ENCODE peak calls at places on chromosomes 2 and 18, in nine cellular contexts. T, F, S, Y, M, I, Z, U and V are unnamed samples.

GRCh38 chr2:149200109-149200520 is 130.3 kb upstream of the LYPD6 start:
- DNase-seq in T (peak; percentile 33), F (no peak), S (no peak), Y (no peak), M (peak; percentile 56), I (no peak), Z (no peak), U (no peak), V (no peak)

GRCh38 chr2:27316655-27317412 is 6.1 kb downstream of the MPV17 start:
- DNase-seq in T (peak; percentile 15), F (no peak), S (no peak), Y (no peak), M (no peak), I (no peak), Z (no peak), U (no peak), V (no peak)

GRCh38 chr2:162277344-162277743 is 34.1 kb upstream of the FAP start:
- DNase-seq in T (no peak), F (no peak), S (no peak), Y (no peak), M (no peak), I (no peak), Z (no peak), U (no peak), V (no peak)

GRCh38 chr2:43224571-43225092 is 1.8 kb downstream of the ZFP36L2 start:
- DNase-seq in T (peak; percentile 52), F (peak; percentile 64), S (no peak), Y (no peak), M (no peak), I (peak; percentile 66), Z (no peak), U (peak; percentile 25), V (peak; percentile 62)

GRCh38 chr2:140200307-140200706 is 1420.1 kb upstream of the NXPH2 start:
- DNase-seq in T (no peak), F (no peak), S (no peak), Y (no peak), M (no peak), I (no peak), Z (no peak), U (no peak), V (no peak)

GRCh38 chr2:111534816-111535803 is 348.9 kb downstream of the ANAPC1 start:
- DNase-seq in T (peak; percentile 62), F (peak; percentile 46), S (peak; percentile 24), Y (no peak), M (peak; percentile 70), I (no peak), Z (no peak), U (no peak), V (no peak)

GRCh38 chr2:148021059-148021985 is at the start of gene MBD5:
- DNase-seq in T (peak; percentile 61), F (peak; percentile 78), S (peak; percentile 37), Y (peak; percentile 14), M (peak; percentile 38), I (peak; percentile 65), Z (peak; percentile 24), U (peak; percentile 46), V (peak; percentile 57)

GRCh38 chr2:225998653-225999052 is 599.1 kb downstream of the NYAP2 start:
- DNase-seq in T (peak; percentile 16), F (no peak), S (no peak), Y (no peak), M (no peak), I (no peak), Z (no peak), U (no peak), V (no peak)

GRCh38 chr2:161994766-161995165 is 79.2 kb downstream of the DPP4 start:
- DNase-seq in T (no peak), F (no peak), S (no peak), Y (no peak), M (no peak), I (no peak), Z (no peak), U (no peak), V (no peak)

GRCh38 chr2:207121784-207122183 is 44.0 kb downstream of the KLF7 start:
- DNase-seq in T (peak; percentile 81), F (no peak), S (no peak), Y (no peak), M (peak; percentile 36), I (no peak), Z (no peak), U (no peak), V (no peak)

GRCh38 chr2:11129598-11130449 is 25.4 kb upstream of the SLC66A3 start:
- DNase-seq in T (no peak), F (peak; percentile 93), S (peak; percentile 25), Y (peak; percentile 76), M (peak; percentile 41), I (peak; percentile 83), Z (no peak), U (peak; percentile 75), V (peak; percentile 88)

GRCh38 chr2:60377825-60378224 is 175.6 kb downstream of the BCL11A start:
- DNase-seq in T (no peak), F (no peak), S (no peak), Y (no peak), M (no peak), I (no peak), Z (no peak), U (no peak), V (no peak)

GRCh38 chr2:144972676-144973075 is 452.8 kb upstream of the ZEB2 start:
- DNase-seq in T (no peak), F (no peak), S (no peak), Y (no peak), M (no peak), I (no peak), Z (no peak), U (no peak), V (no peak)

GRCh38 chr2:27622921-27623384 is 5.9 kb downstream of the CCDC121 start:
- DNase-seq in T (peak; percentile 76), F (no peak), S (no peak), Y (no peak), M (no peak), I (no peak), Z (peak; percentile 33), U (no peak), V (no peak)

GRCh38 chr18:75247601-75248421 is 37.2 kb downstream of the TSHZ1 start:
- DNase-seq in T (peak; percentile 79), F (no peak), S (no peak), Y (no peak), M (no peak), I (no peak), Z (peak; percentile 35), U (no peak), V (no peak)

GRCh38 chr18:54127759-54128378 is 96.6 kb downstream of the MBD2 start:
- DNase-seq in T (peak; percentile 77), F (peak; percentile 78), S (no peak), Y (no peak), M (no peak), I (no peak), Z (no peak), U (peak; percentile 63), V (no peak)
- TF ChIP-seq CTCF in T (peak; percentile 71), F (peak; percentile 83), S (peak; percentile 16), Y (no peak), M (peak; percentile 72), I (no peak), Z (peak; percentile 78), U (peak; percentile 59), V (peak; percentile 48)

GRCh38 chr18:3383381-3383915 is 66.5 kb upstream of the TGIF1 start:
- DNase-seq in T (peak; percentile 52), F (peak; percentile 82), S (no peak), Y (no peak), M (peak; percentile 95), I (no peak), Z (no peak), U (no peak), V (no peak)

GRCh38 chr18:3384664-3385189 is 65.2 kb upstream of the TGIF1 start:
- DNase-seq in T (no peak), F (no peak), S (no peak), Y (no peak), M (peak; percentile 99), I (no peak), Z (no peak), U (no peak), V (no peak)

GRCh38 chr18:3379685-3380084 is 70.3 kb upstream of the TGIF1 start:
- DNase-seq in T (no peak), F (no peak), S (no peak), Y (no peak), M (no peak), I (no peak), Z (no peak), U (no peak), V (no peak)

DNA sequence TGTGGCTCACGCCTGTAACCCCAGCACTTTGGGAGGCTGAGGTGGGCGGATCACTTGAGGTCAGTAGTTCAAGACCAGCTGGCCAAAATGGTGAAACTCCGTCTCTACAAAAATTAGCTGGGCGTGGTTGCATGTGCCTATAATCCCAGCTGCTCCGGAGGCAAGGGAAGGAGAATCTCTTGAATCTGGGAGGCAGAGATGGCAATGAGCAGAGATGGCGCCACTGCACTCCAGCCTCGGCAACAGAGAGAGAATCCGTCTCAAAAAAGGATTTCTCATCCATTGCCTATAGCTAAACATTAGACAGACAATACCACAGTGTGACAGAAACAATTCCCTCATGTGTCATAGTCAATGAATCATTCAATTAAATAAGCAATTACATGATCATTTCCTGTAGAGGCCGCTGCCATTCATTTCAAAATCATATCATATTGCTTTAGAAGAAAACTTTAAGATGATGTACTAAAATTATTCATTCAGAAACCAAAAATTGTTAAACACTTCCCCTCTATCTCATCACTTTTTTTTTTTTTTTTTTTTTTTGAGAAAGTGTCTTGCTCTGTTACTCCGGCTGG is 69.5 kb upstream of the TGIF1 start:
- DNase-seq in T (peak; percentile 78), F (no peak), S (no peak), Y (no peak), M (peak; percentile 81), I (no peak), Z (peak; percentile 64), U (no peak), V (no peak)
- TF ChIP-seq CTCF in T (peak; percentile 35), F (peak; percentile 12), S (no peak), Y (no peak), M (peak; percentile 44), I (no peak), Z (peak; percentile 72), U (no peak), V (no peak)

GRCh38 chr18:54224379-54225014 is at the start of gene MBD2:
- DNase-seq in T (peak; percentile 91), F (peak; percentile 99), S (peak; percentile 93), Y (peak; percentile 93), M (peak; percentile 83), I (peak; percentile 96), Z (peak; percentile 80), U (peak; percentile 93), V (peak; percentile 92)
- TF ChIP-seq CTCF in T (no peak), F (peak; percentile 36), S (peak; percentile 10), Y (no peak), M (no peak), I (no peak), Z (peak; percentile 67), U (no peak), V (no peak)

DNA sequence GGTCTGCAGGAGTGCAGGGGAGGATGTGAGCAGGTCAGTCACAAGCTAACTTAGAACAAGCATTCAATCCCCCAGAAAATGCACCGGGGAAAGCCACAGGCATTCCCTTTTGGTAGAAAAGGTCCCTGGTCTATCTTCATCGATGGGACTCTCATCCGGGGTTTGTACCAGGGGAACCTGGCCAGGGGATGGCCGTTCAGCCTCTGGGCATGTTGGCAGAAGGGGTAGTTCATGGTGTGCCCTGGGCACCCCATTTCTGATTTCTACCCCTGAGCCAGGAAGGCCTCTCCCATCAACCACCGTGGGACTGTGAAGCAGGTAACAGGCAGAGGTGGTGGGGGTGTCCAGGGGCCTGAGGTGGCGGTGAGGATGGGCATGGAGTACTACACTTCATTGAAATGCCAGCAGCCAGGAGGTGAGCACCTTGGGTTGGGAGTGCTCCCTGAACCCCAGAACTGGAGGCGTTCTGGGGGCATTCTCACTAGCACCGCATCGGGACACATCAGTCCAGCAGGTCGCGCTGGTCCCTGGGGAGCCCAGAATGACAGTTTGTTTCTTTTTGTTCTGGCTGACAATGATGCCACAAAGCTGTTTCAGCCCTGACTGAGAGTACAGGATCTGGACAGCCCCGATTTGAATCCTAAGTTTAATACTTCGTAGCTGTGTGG is 172.3 kb downstream of the SMAD7 start:
- DNase-seq in T (no peak), F (no peak), S (no peak), Y (no peak), M (no peak), I (no peak), Z (no peak), U (no peak), V (no peak)
- TF ChIP-seq CTCF in T (no peak), F (no peak), S (no peak), Y (no peak), M (no peak), I (no peak), Z (no peak), U (no peak), V (no peak)